ENCODE peak calls at places on chromosomes 2 and 18, in five cellular contexts. One of them, this sample, is unnamed.

GRCh38 chr2:30371028-30371708 is 75.9 kb upstream of the LCLAT1 start:
- DNase-seq in A549: no peak
- DNase-seq in adrenal gland: no peak
- DNase-seq in stomach: no peak
- DNase-seq in ovary: no peak
- DNase-seq in this sample: no peak

GRCh38 chr18:10424576-10425314 is 29.7 kb upstream of the APCDD1 start:
- DNase-seq in A549: no peak
- DNase-seq in adrenal gland: peak; percentile 31
- DNase-seq in stomach: no peak
- DNase-seq in ovary: peak; percentile 37
- DNase-seq in this sample: no peak

GRCh38 chr2:109438773-109439191 is 175.0 kb downstream of the SEPTIN10 start:
- DNase-seq in A549: no peak
- DNase-seq in adrenal gland: peak; percentile 91
- DNase-seq in stomach: no peak
- DNase-seq in ovary: no peak
- DNase-seq in this sample: no peak

GRCh38 chr18:23260932-23261590 is 125.8 kb downstream of the CABLES1 start:
- DNase-seq in A549: no peak
- DNase-seq in adrenal gland: no peak
- DNase-seq in stomach: no peak
- DNase-seq in ovary: no peak
- DNase-seq in this sample: no peak

GRCh38 chr2:240387669-240388358 is 47.6 kb upstream of the GPC1 start:
- DNase-seq in A549: peak; percentile 90
- DNase-seq in adrenal gland: peak; percentile 93
- DNase-seq in stomach: peak; percentile 39
- DNase-seq in ovary: peak; percentile 59
- DNase-seq in this sample: no peak

GRCh38 chr2:170177950-170178781 is at the start of gene MYO3B:
- DNase-seq in A549: no peak
- DNase-seq in adrenal gland: no peak
- DNase-seq in stomach: no peak
- DNase-seq in ovary: no peak
- DNase-seq in this sample: no peak

GRCh38 chr18:76414936-76415621 is 80.0 kb downstream of the ZNF516 start:
- DNase-seq in A549: no peak
- DNase-seq in adrenal gland: no peak
- DNase-seq in stomach: no peak
- DNase-seq in ovary: no peak
- DNase-seq in this sample: no peak

GRCh38 chr2:62074233-62074632 is 121.7 kb upstream of the B3GNT2 start:
- DNase-seq in A549: no peak
- DNase-seq in adrenal gland: no peak
- DNase-seq in stomach: no peak
- DNase-seq in ovary: no peak
- DNase-seq in this sample: no peak

GRCh38 chr2:98827625-98828368 is 96.9 kb upstream of the MGAT4A start:
- DNase-seq in A549: no peak
- DNase-seq in adrenal gland: no peak
- DNase-seq in stomach: no peak
- DNase-seq in ovary: no peak
- DNase-seq in this sample: no peak

GRCh38 chr2:177929662-177930522 is 142.7 kb downstream of the PDE11A start:
- DNase-seq in A549: no peak
- DNase-seq in adrenal gland: no peak
- DNase-seq in stomach: no peak
- DNase-seq in ovary: no peak
- DNase-seq in this sample: no peak

GRCh38 chr2:32977228-32977758 is 30.5 kb downstream of the LTBP1 start:
- DNase-seq in A549: no peak
- DNase-seq in adrenal gland: peak; percentile 39
- DNase-seq in stomach: peak; percentile 90
- DNase-seq in ovary: no peak
- DNase-seq in this sample: no peak

GRCh38 chr2:235859651-235860050 is 308.5 kb downstream of the GBX2 start:
- DNase-seq in A549: no peak
- DNase-seq in adrenal gland: no peak
- DNase-seq in stomach: no peak
- DNase-seq in ovary: peak; percentile 50
- DNase-seq in this sample: no peak

GRCh38 chr2:172928754-172929153 is 146.9 kb upstream of the MAP3K20 start:
- DNase-seq in A549: no peak
- DNase-seq in adrenal gland: no peak
- DNase-seq in stomach: no peak
- DNase-seq in ovary: no peak
- DNase-seq in this sample: no peak

GRCh38 chr18:48889115-48889941 is 61.4 kb downstream of the SMAD7 start:
- DNase-seq in A549: no peak
- DNase-seq in adrenal gland: peak; percentile 75
- DNase-seq in stomach: peak; percentile 35
- DNase-seq in ovary: peak; percentile 82
- DNase-seq in this sample: no peak

GRCh38 chr2:15112216-15112615 is 448.9 kb downstream of the NBAS start:
- DNase-seq in A549: no peak
- DNase-seq in adrenal gland: no peak
- DNase-seq in stomach: no peak
- DNase-seq in ovary: no peak
- DNase-seq in this sample: no peak

GRCh38 chr2:62505109-62505508 is 886 bp downstream of the TMEM17 start:
- DNase-seq in A549: no peak
- DNase-seq in adrenal gland: no peak
- DNase-seq in stomach: no peak
- DNase-seq in ovary: no peak
- DNase-seq in this sample: no peak

GRCh38 chr2:79640001-79640400 is 127.2 kb downstream of the CTNNA2 start:
- DNase-seq in A549: no peak
- DNase-seq in adrenal gland: no peak
- DNase-seq in stomach: no peak
- DNase-seq in ovary: no peak
- DNase-seq in this sample: no peak

GRCh38 chr18:54532962-54533361 is 58.1 kb upstream of the DYNAP start:
- DNase-seq in A549: no peak
- DNase-seq in adrenal gland: no peak
- DNase-seq in stomach: no peak
- DNase-seq in ovary: no peak
- DNase-seq in this sample: no peak

GRCh38 chr2:195382186-195382585 is 274.8 kb upstream of the SLC39A10 start:
- DNase-seq in A549: no peak
- DNase-seq in adrenal gland: no peak
- DNase-seq in stomach: no peak
- DNase-seq in ovary: no peak
- DNase-seq in this sample: no peak

GRCh38 chr2:55119711-55120487 is 69.6 kb upstream of the RTN4 start:
- DNase-seq in A549: no peak
- DNase-seq in adrenal gland: no peak
- DNase-seq in stomach: no peak
- DNase-seq in ovary: no peak
- DNase-seq in this sample: no peak
- H3K27ac ChIP-seq in A549: no peak overlapping the region
- H3K27ac ChIP-seq in adrenal gland: peak overlapping the region; percentile 58
- H3K27ac ChIP-seq in stomach: peak overlapping the region; percentile 74
- H3K27ac ChIP-seq in ovary: no peak overlapping the region
- H3K27ac ChIP-seq in this sample: peak overlapping the region; percentile 21

DNA sequence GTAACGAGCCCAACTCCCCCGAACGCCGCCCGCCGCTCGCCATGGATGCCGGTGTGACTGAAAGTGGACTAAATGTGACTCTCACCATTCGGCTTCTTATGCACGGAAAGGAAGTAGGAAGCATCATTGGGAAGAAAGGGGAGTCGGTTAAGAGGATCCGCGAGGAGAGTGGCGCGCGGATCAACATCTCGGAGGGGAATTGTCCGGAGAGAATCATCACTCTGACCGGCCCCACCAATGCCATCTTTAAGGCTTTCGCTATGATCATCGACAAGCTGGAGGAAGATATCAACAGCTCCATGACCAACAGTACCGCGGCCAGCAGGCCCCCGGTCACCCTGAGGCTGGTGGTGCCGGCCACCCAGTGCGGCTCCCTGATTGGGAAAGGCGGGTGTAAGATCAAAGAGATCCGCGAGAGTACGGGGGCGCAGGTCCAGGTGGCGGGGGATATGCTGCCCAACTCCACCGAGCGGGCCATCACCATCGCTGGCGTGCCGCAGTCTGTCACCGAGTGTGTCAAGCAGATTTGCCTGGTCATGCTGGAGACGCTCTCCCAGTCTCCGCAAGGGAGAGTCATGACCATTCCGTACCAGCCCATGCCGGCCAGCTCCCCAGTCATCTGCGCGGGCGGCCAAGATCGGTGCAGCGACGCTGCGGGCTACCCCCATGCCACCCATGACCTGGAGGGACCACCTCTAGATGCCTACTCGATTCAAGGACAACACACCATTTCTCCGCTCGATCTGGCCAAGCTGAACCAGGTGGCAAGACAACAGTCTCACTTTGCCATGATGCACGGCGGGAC is 628 bp downstream of the PCBP1 start:
- DNase-seq in A549: peak; percentile 55
- DNase-seq in adrenal gland: peak; percentile 72
- DNase-seq in stomach: peak; percentile 61
- DNase-seq in ovary: peak; percentile 62
- DNase-seq in this sample: no peak
- TF ChIP-seq POLR2A in A549: peak; percentile 11
- TF ChIP-seq POLR2A in adrenal gland: peak; percentile 79
- TF ChIP-seq POLR2A in stomach: no peak
- TF ChIP-seq POLR2A in ovary: no peak
- TF ChIP-seq POLR2A in this sample: no peak

GRCh38 chr2:10879159-10879558 is 32.6 kb upstream of the KCNF1 start:
- DNase-seq in A549: no peak
- DNase-seq in adrenal gland: no peak
- DNase-seq in stomach: no peak
- DNase-seq in ovary: no peak
- DNase-seq in this sample: no peak

GRCh38 chr2:10877691-10878111 is 34.0 kb upstream of the KCNF1 start:
- DNase-seq in A549: no peak
- DNase-seq in adrenal gland: peak; percentile 21
- DNase-seq in stomach: no peak
- DNase-seq in ovary: no peak
- DNase-seq in this sample: no peak

GRCh38 chr2:10878268-10878915 is 33.3 kb upstream of the KCNF1 start:
- DNase-seq in A549: no peak
- DNase-seq in adrenal gland: no peak
- DNase-seq in stomach: no peak
- DNase-seq in ovary: no peak
- DNase-seq in this sample: no peak

GRCh38 chr2:10880586-10881321 is 31.0 kb upstream of the KCNF1 start:
- DNase-seq in A549: no peak
- DNase-seq in adrenal gland: no peak
- DNase-seq in stomach: no peak
- DNase-seq in ovary: no peak
- DNase-seq in this sample: no peak

DNA sequence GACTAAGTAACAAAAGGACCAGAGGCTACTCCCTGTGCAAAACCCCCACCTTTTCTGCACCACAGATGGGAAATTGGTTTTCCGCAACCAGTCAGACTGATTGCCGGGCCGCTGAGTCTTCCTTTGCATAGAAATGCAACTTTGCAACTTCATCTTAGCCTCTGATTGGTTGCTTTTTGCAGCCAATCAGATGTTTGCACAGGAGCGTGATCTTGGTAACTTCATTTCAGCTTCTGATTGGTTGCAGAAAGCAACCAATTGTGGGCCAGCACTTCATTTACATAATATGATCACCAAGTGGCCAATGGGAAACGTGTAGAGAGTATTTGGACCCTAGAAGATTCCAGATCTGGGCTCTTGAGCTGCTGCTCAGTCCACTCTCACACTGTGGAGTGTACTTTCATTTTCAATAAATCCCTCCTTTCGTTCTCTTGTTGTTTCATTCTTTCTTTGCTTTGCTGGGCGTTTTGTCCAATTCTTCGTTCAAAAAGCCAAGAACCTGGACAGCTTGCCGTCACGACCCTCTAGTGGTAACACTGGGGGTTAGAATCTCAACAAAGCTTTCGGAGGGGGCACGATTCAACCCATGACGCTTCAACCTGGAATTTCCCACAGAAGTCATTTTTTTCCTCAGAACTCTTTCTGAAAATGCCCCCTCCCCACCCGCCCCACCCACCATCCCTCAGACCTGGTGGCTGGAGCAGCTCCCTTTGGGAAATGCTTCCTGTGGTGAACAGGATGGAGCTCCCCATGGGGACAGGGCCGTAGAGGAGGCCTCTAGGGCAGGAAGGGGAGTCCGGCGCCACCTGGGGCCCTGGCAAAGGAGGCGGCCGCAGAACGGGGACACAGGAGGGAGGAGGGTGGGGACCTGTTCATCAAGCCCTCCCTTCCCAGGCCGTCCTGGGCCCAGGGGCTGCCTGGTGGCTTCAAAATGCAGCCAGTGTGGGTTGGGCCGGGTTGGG is 31.8 kb upstream of the KCNF1 start:
- DNase-seq in A549: no peak
- DNase-seq in adrenal gland: no peak
- DNase-seq in stomach: no peak
- DNase-seq in ovary: no peak
- DNase-seq in this sample: no peak
- TF ChIP-seq CTCF in A549: no peak
- TF ChIP-seq CTCF in adrenal gland: no peak
- TF ChIP-seq CTCF in stomach: no peak
- TF ChIP-seq CTCF in ovary: no peak
- TF ChIP-seq CTCF in this sample: no peak

GRCh38 chr2:241514545-241514944 is 6.2 kb upstream of the STK25 start:
- DNase-seq in A549: no peak
- DNase-seq in adrenal gland: no peak
- DNase-seq in stomach: no peak
- DNase-seq in ovary: no peak
- DNase-seq in this sample: no peak
- H3K27ac ChIP-seq in A549: no peak overlapping the region
- H3K27ac ChIP-seq in adrenal gland: no peak overlapping the region
- H3K27ac ChIP-seq in stomach: no peak overlapping the region
- H3K27ac ChIP-seq in ovary: no peak overlapping the region
- H3K27ac ChIP-seq in this sample: no peak overlapping the region

GRCh38 chr2:44244135-44244871 is 31.0 kb upstream of the SLC3A1 start:
- DNase-seq in A549: peak; percentile 71
- DNase-seq in adrenal gland: peak; percentile 61
- DNase-seq in stomach: peak; percentile 76
- DNase-seq in ovary: peak; percentile 29
- DNase-seq in this sample: no peak
- TF ChIP-seq POLR2A in A549: no peak
- TF ChIP-seq POLR2A in adrenal gland: no peak
- TF ChIP-seq POLR2A in stomach: no peak
- TF ChIP-seq POLR2A in ovary: no peak
- TF ChIP-seq POLR2A in this sample: no peak